ENCODE peak calls at places on chromosome 1, in eight cellular contexts. K, P, F, E, O, A, T and Y are unnamed samples.

GRCh38 chr1:224846119-224846907 is 83.2 kb upstream of the DNAH14 start:
- DNase-seq in K (no peak), P (no peak), F (no peak), E (no peak), O (no peak), A (no peak), T (no peak), Y (no peak)

GRCh38 chr1:114979278-114979891 is 50.2 kb upstream of the TSHB start:
- DNase-seq in K (peak; percentile 29), P (peak; percentile 47), F (peak; percentile 21), E (peak; percentile 75), O (peak; percentile 37), A (peak; percentile 16), T (peak; percentile 60), Y (peak; percentile 44)

GRCh38 chr1:79982218-79982617 is 975.7 kb upstream of the ADGRL4 start:
- DNase-seq in K (peak; percentile 75), P (no peak), F (no peak), E (no peak), O (no peak), A (no peak), T (peak; percentile 54), Y (no peak)

GRCh38 chr1:174174461-174175329 is 15.4 kb downstream of the RABGAP1L start:
- DNase-seq in K (no peak), P (no peak), F (no peak), E (peak; percentile 25), O (no peak), A (no peak), T (no peak), Y (no peak)

GRCh38 chr1:65525297-65526048 is 105.0 kb downstream of the LEPR start:
- DNase-seq in K (no peak), P (no peak), F (no peak), E (no peak), O (no peak), A (peak; percentile 24), T (no peak), Y (no peak)

GRCh38 chr1:32031578-32032286 is 18.1 kb downstream of the KHDRBS1 start:
- DNase-seq in K (no peak), P (no peak), F (no peak), E (no peak), O (no peak), A (no peak), T (peak; percentile 87), Y (peak; percentile 46)

GRCh38 chr1:20233394-20233793 is 47.1 kb upstream of the PLA2G2C start:
- DNase-seq in K (peak; percentile 5), P (no peak), F (no peak), E (no peak), O (no peak), A (peak; percentile 55), T (peak; percentile 18), Y (peak; percentile 20)

GRCh38 chr1:59768752-59769411 is 45.9 kb upstream of the HOOK1 start:
- DNase-seq in K (no peak), P (no peak), F (no peak), E (no peak), O (no peak), A (no peak), T (no peak), Y (no peak)

GRCh38 chr1:52080014-52080415 is 23.9 kb downstream of the BTF3L4 start:
- DNase-seq in K (no peak), P (no peak), F (no peak), E (no peak), O (no peak), A (no peak), T (no peak), Y (no peak)

GRCh38 chr1:227318852-227319607 is 738 bp upstream of the CDC42BPA start:
- DNase-seq in K (no peak), P (no peak), F (no peak), E (no peak), O (no peak), A (no peak), T (peak; percentile 79), Y (peak; percentile 45)